ENCODE peak calls at places on chromosomes 5 and 9, in five cellular contexts. X, Y, A, F and S are unnamed samples.

GRCh38 chr9:91177661-91178280 is 183.9 kb downstream of the AUH start:
- DNase-seq in X (no peak), A (no peak), F (no peak), Y (no peak), S (no peak)

GRCh38 chr5:167104351-167104750 is 1187.1 kb upstream of the WWC1 start:
- DNase-seq in A (no peak), X (no peak), Y (no peak), F (no peak), S (no peak)

GRCh38 chr5:51661646-51662265 is 278.5 kb downstream of the ISL1 start:
- DNase-seq in X (peak; percentile 8), Y (no peak), A (no peak), F (no peak), S (no peak)

GRCh38 chr9:124108216-124108615 is 96.6 kb downstream of the LHX2 start:
- DNase-seq in F (no peak), X (no peak), Y (no peak), A (no peak), S (no peak)

GRCh38 chr9:89440951-89441654 is 56.8 kb downstream of the SEMA4D start:
- DNase-seq in Y (no peak), X (no peak), F (no peak), A (no peak), S (no peak)

GRCh38 chr5:33890147-33890546 is 1.6 kb downstream of the ADAMTS12 start:
- DNase-seq in Y (peak; percentile 4), F (no peak), A (no peak), X (no peak), S (no peak)

GRCh38 chr9:136927343-136928261 is 16.9 kb downstream of the FBXW5 start:
- DNase-seq in X (no peak), A (no peak), Y (no peak), F (no peak), S (no peak)

GRCh38 chr5:134510970-134511795 is 14.3 kb upstream of the JADE2 start:
- DNase-seq in F (no peak), A (peak; percentile 78), Y (peak; percentile 65), X (no peak), S (no peak)

GRCh38 chr5:33688041-33688980 is 203.5 kb downstream of the ADAMTS12 start:
- DNase-seq in Y (no peak), X (no peak), A (no peak), F (no peak), S (no peak)

GRCh38 chr5:37836173-37837100 is 3.4 kb downstream of the GDNF start:
- DNase-seq in X (peak; percentile 45), Y (no peak), A (no peak), F (no peak), S (no peak)

GRCh38 chr9:91178281-91179236 is 183.2 kb downstream of the AUH start:
- DNase-seq in A (no peak), Y (no peak), F (no peak), X (no peak), S (no peak)

GRCh38 chr5:132063090-132063911 is 2.8 kb downstream of the IL3 start:
- DNase-seq in A (peak; percentile 43), Y (peak; percentile 45), X (peak; percentile 83), F (peak; percentile 12), S (peak; percentile 91)

GRCh38 chr9:123996731-123997421 is 14.7 kb upstream of the LHX2 start:
- DNase-seq in F (no peak), A (no peak), Y (no peak), X (no peak), S (no peak)

GRCh38 chr5:5716665-5717064 is 294.2 kb downstream of the ICE1 start:
- DNase-seq in F (no peak), X (no peak), Y (no peak), A (no peak), S (no peak)

GRCh38 chr9:114288233-114289051 is 34.5 kb upstream of the ORM1 start:
- DNase-seq in F (no peak), X (no peak), Y (no peak), A (no peak), S (no peak)

GRCh38 chr9:112278152-112278551 is 55.3 kb downstream of the PTBP3 start:
- DNase-seq in A (no peak), X (no peak), F (no peak), Y (peak; percentile 6), S (no peak)

GRCh38 chr9:98838155-98838904 is 30.9 kb downstream of the GALNT12 start:
- DNase-seq in X (no peak), F (no peak), A (no peak), Y (no peak), S (no peak)

GRCh38 chr5:1706021-1706420 is 93.6 kb downstream of the MRPL36 start:
- DNase-seq in X (no peak), Y (no peak), F (no peak), A (no peak), S (no peak)

GRCh38 chr9:110029422-110029814 is 178.5 kb downstream of the C9orf152 start:
- DNase-seq in X (no peak), F (no peak), Y (peak; percentile 82), A (no peak), S (no peak)

GRCh38 chr5:15936505-15937245 is 242.9 kb downstream of the MARCHF11 start:
- DNase-seq in Y (no peak), A (no peak), F (no peak), X (no peak), S (no peak)

GRCh38 chr9:105053209-105053652 is 125.3 kb upstream of the ABCA1 start:
- DNase-seq in X (no peak), A (no peak), Y (no peak), F (peak; percentile 15), S (no peak)

GRCh38 chr5:110105692-110106091 is 416.0 kb downstream of the MAN2A1 start:
- DNase-seq in F (no peak), A (no peak), Y (peak; percentile 79), X (no peak), S (no peak)

GRCh38 chr9:93965830-93966577 is 10.8 kb upstream of the BARX1 start:
- DNase-seq in X (no peak), F (no peak), A (no peak), Y (no peak), S (no peak)

GRCh38 chr5:116084891-116085715 is at the start of gene COMMD10:
- DNase-seq in F (peak; percentile 56), Y (peak; percentile 78), A (peak; percentile 38), X (peak; percentile 86), S (peak; percentile 90)

GRCh38 chr5:119287547-119288073 is 68.2 kb upstream of the TNFAIP8 start:
- DNase-seq in A (no peak), X (no peak), F (no peak), Y (no peak), S (no peak)

DNA sequence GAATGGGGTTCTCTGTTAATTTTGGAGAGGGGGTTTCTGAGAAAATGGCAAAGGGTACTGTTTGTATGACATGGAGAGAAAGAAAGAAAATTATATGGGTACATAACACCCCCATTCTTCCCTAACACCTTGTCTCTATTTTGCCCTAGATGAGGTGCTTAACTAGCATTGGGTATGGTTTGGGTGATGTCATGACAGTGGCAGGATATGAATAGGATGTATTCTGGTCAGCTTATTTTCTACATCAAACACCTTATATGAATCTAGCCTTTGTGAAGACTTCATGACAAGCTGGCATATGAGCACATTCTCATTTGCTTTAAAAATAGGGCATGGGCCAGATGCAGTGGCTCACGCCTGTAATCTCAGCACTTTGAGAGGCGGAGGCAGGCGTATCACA is 58.6 kb downstream of the LNPEP start:
- DNase-seq in F (no peak), A (no peak), X (no peak), Y (no peak), S (no peak)
- TF ChIP-seq GABPA in F (no peak), A (no peak), X (no peak), Y (no peak), S (no peak)

GRCh38 chr5:161895510-161895909 is 47.6 kb downstream of the GABRA1 start:
- DNase-seq in Y (no peak), F (no peak), A (no peak), X (no peak), S (no peak)

GRCh38 chr5:161889971-161890370 is 42.1 kb downstream of the GABRA1 start:
- DNase-seq in F (no peak), Y (no peak), X (no peak), A (no peak), S (no peak)
- H3K4me2 ChIP-seq in F (no peak overlapping the region), Y (no peak overlapping the region), X (no peak overlapping the region), A (no peak overlapping the region), S (no peak overlapping the region)

GRCh38 chr9:16155878-16156277 is 603.0 kb downstream of the CCDC171 start:
- DNase-seq in Y (no peak), F (no peak), A (no peak), X (peak; percentile 44), S (no peak)

GRCh38 chr9:16152276-16153065 is 599.6 kb downstream of the CCDC171 start:
- DNase-seq in A (no peak), Y (no peak), F (no peak), X (no peak), S (no peak)

GRCh38 chr9:16157216-16157615 is 604.4 kb downstream of the CCDC171 start:
- DNase-seq in X (peak; percentile 53), A (no peak), F (no peak), Y (no peak), S (no peak)

GRCh38 chr9:16153221-16153620 is 600.4 kb downstream of the CCDC171 start:
- DNase-seq in Y (no peak), A (no peak), F (no peak), X (no peak), S (no peak)

DNA sequence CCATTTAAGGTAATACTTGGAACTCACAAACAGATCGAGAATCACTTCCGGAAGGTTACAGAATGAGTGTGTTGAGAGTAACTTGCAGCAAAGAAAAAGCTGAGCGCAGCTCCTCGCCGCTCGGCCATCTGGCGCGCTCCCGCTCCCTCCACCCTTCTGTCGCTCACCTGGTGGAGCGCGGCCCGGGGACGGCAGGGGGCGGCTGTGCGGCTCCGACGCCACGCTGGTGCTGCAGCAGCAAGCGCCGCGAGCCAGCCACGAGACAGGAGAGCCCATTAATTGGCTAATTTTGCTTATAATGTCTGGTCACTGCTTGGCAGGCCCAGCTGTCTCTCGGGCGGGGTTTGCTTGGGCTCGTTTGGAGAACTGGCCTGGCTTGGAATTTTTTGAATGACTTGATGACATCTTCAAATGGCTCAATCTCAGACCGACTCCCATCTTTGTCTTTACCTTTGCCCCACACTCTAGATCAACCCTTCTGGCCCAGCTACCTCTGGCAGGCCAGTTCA is 601.8 kb downstream of the CCDC171 start:
- DNase-seq in F (no peak), A (peak; percentile 36), Y (no peak), X (no peak), S (no peak)
- TF ChIP-seq GABPA in F (no peak), A (peak; percentile 28), Y (no peak), X (no peak), S (no peak)

GRCh38 chr5:146394486-146394885 is 52.6 kb upstream of the TCERG1 start:
- DNase-seq in X (no peak), Y (no peak), A (no peak), F (no peak), S (no peak)
- H3K4me2 ChIP-seq in X (no peak overlapping the region), Y (no peak overlapping the region), A (no peak overlapping the region), F (no peak overlapping the region), S (no peak overlapping the region)

GRCh38 chr5:79843450-79844388 is 147.3 kb downstream of the MTX3 start:
- DNase-seq in A (no peak), X (no peak), F (no peak), Y (no peak), S (no peak)
- TF ChIP-seq GABPA in A (no peak), X (no peak), F (no peak), Y (no peak), S (no peak)